ENCODE peak calls at places on chromosomes 5 and 9, in five cellular contexts. One of them, this sample, is unnamed.
A peak's percentile ranks its signal among the peaks of the same experiment; 100 is the strongest.

GRCh38 chr9:135372036-135372435 is 107.5 kb upstream of the PPP1R26 start:
- DNase-seq in left ventricle myocardium inferior: no peak
- DNase-seq in pancreas: no peak
- DNase-seq in AG10803: no peak
- DNase-seq in transverse colon: no peak
- DNase-seq in this sample: no peak

GRCh38 chr9:125747053-125747764 is at the start of gene PBX3:
- DNase-seq in transverse colon: peak; percentile 54
- DNase-seq in pancreas: peak; percentile 60
- DNase-seq in left ventricle myocardium inferior: peak; percentile 62
- DNase-seq in AG10803: peak; percentile 40
- DNase-seq in this sample: no peak

GRCh38 chr5:173866249-173867172 is 21.6 kb upstream of the CPEB4 start:
- DNase-seq in AG10803: no peak
- DNase-seq in transverse colon: no peak
- DNase-seq in left ventricle myocardium inferior: peak; percentile 28
- DNase-seq in pancreas: no peak
- DNase-seq in this sample: no peak

GRCh38 chr5:59178071-59178470 is 595.2 kb downstream of the RAB3C start:
- DNase-seq in left ventricle myocardium inferior: no peak
- DNase-seq in AG10803: no peak
- DNase-seq in pancreas: no peak
- DNase-seq in transverse colon: no peak
- DNase-seq in this sample: no peak

GRCh38 chr9:96327694-96328352 is 25.8 kb upstream of the HSD17B3 start:
- DNase-seq in AG10803: peak; percentile 51
- DNase-seq in transverse colon: peak; percentile 27
- DNase-seq in left ventricle myocardium inferior: no peak
- DNase-seq in pancreas: peak; percentile 53
- DNase-seq in this sample: peak; percentile 75

GRCh38 chr9:87766697-87767096 is 40.8 kb downstream of the CTSL start:
- DNase-seq in transverse colon: no peak
- DNase-seq in AG10803: no peak
- DNase-seq in left ventricle myocardium inferior: no peak
- DNase-seq in pancreas: no peak
- DNase-seq in this sample: no peak

GRCh38 chr9:129761901-129762359 is 9.1 kb upstream of the PTGES start:
- DNase-seq in left ventricle myocardium inferior: no peak
- DNase-seq in transverse colon: no peak
- DNase-seq in pancreas: no peak
- DNase-seq in AG10803: peak; percentile 92
- DNase-seq in this sample: peak; percentile 82

GRCh38 chr9:133701981-133702797 is 36.0 kb downstream of the SARDH start:
- DNase-seq in AG10803: no peak
- DNase-seq in transverse colon: peak; percentile 32
- DNase-seq in pancreas: no peak
- DNase-seq in left ventricle myocardium inferior: no peak
- DNase-seq in this sample: peak; percentile 59

GRCh38 chr5:151694035-151694485 is 7.3 kb upstream of the SPARC start:
- DNase-seq in left ventricle myocardium inferior: no peak
- DNase-seq in transverse colon: no peak
- DNase-seq in pancreas: no peak
- DNase-seq in AG10803: peak; percentile 50
- DNase-seq in this sample: peak; percentile 85

DNA sequence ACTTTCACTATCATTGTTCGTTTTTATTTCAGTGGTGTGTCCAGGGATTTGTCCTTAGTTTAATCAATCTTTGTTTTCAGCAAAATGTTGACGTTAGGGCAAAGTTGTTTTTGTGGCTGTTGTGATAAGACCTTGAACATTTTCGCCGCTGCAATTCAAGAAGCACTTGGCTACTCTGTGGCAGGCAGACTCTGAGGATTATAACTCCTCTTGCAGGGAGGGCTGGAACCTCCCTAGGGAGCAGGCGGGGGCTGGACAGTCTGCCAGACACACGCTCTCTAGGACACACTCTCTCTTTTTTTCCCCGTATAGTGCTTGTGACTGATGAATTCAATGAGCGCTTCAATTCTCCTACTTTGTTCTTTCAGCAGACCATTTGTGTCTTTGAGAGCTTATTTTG is 252.9 kb downstream of the FBXL7 start:
- DNase-seq in left ventricle myocardium inferior: peak; percentile 73
- DNase-seq in AG10803: peak; percentile 52
- DNase-seq in pancreas: no peak
- DNase-seq in transverse colon: no peak
- DNase-seq in this sample: peak; percentile 72
- H3K4me3 ChIP-seq in left ventricle myocardium inferior: peak overlapping the region; percentile 59
- H3K4me3 ChIP-seq in AG10803: peak overlapping the region; percentile 32
- H3K4me3 ChIP-seq in pancreas: no peak overlapping the region
- H3K4me3 ChIP-seq in transverse colon: no peak overlapping the region
- H3K4me3 ChIP-seq in this sample: peak overlapping the region; percentile 59

DNA sequence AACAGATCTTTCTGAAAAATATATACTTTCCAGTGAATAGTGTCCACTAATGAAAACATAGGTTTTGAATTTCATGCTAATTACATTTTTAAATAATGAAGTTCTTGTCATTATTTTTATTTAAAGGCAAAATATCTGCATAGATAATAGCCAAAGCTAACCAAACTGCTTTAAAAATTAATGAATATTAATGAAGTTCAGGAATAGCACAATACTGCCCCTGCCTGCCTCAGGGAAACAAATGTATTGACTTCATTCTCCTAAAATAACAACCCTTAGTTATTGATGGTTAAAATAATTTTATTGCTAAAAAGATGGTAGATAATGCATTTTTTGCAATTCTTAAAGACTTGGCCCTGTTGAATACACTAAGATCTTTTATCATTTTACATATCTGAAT is 103.6 kb upstream of the SSBP2 start:
- DNase-seq in pancreas: no peak
- DNase-seq in transverse colon: no peak
- DNase-seq in left ventricle myocardium inferior: no peak
- DNase-seq in AG10803: no peak
- DNase-seq in this sample: no peak
- TF ChIP-seq CTCF in pancreas: no peak
- TF ChIP-seq CTCF in transverse colon: peak; percentile 16
- TF ChIP-seq CTCF in left ventricle myocardium inferior: peak; percentile 37
- TF ChIP-seq CTCF in AG10803: peak; percentile 30
- TF ChIP-seq CTCF in this sample: peak; percentile 24

GRCh38 chr5:62773460-62773859 is 194.8 kb downstream of the LRRC70 start:
- DNase-seq in transverse colon: no peak
- DNase-seq in pancreas: no peak
- DNase-seq in left ventricle myocardium inferior: no peak
- DNase-seq in AG10803: no peak
- DNase-seq in this sample: no peak
- H3K4me3 ChIP-seq in transverse colon: no peak overlapping the region
- H3K4me3 ChIP-seq in pancreas: no peak overlapping the region
- H3K4me3 ChIP-seq in left ventricle myocardium inferior: no peak overlapping the region
- H3K4me3 ChIP-seq in AG10803: no peak overlapping the region
- H3K4me3 ChIP-seq in this sample: no peak overlapping the region

GRCh38 chr5:119333421-119333851 is 22.4 kb upstream of the TNFAIP8 start:
- DNase-seq in AG10803: no peak
- DNase-seq in left ventricle myocardium inferior: no peak
- DNase-seq in transverse colon: no peak
- DNase-seq in pancreas: no peak
- DNase-seq in this sample: no peak

GRCh38 chr5:119338326-119338957 is 17.4 kb upstream of the TNFAIP8 start:
- DNase-seq in transverse colon: no peak
- DNase-seq in AG10803: no peak
- DNase-seq in pancreas: no peak
- DNase-seq in left ventricle myocardium inferior: no peak
- DNase-seq in this sample: no peak

GRCh38 chr5:119336846-119337564 is 18.8 kb upstream of the TNFAIP8 start:
- DNase-seq in left ventricle myocardium inferior: no peak
- DNase-seq in pancreas: no peak
- DNase-seq in transverse colon: no peak
- DNase-seq in AG10803: no peak
- DNase-seq in this sample: no peak

GRCh38 chr5:119335261-119335677 is 20.6 kb upstream of the TNFAIP8 start:
- DNase-seq in left ventricle myocardium inferior: no peak
- DNase-seq in transverse colon: no peak
- DNase-seq in pancreas: no peak
- DNase-seq in AG10803: no peak
- DNase-seq in this sample: no peak

GRCh38 chr5:119336262-119336661 is 19.6 kb upstream of the TNFAIP8 start:
- DNase-seq in AG10803: no peak
- DNase-seq in pancreas: no peak
- DNase-seq in transverse colon: no peak
- DNase-seq in left ventricle myocardium inferior: no peak
- DNase-seq in this sample: no peak
- TF ChIP-seq CTCF in AG10803: no peak
- TF ChIP-seq CTCF in pancreas: no peak
- TF ChIP-seq CTCF in transverse colon: no peak
- TF ChIP-seq CTCF in left ventricle myocardium inferior: no peak
- TF ChIP-seq CTCF in this sample: no peak

GRCh38 chr5:1568201-1568979 is 44.6 kb upstream of the LPCAT1 start:
- DNase-seq in transverse colon: no peak
- DNase-seq in pancreas: no peak
- DNase-seq in left ventricle myocardium inferior: no peak
- DNase-seq in AG10803: peak; percentile 92
- DNase-seq in this sample: peak; percentile 97
- H3K4me3 ChIP-seq in transverse colon: no peak overlapping the region
- H3K4me3 ChIP-seq in pancreas: no peak overlapping the region
- H3K4me3 ChIP-seq in left ventricle myocardium inferior: no peak overlapping the region
- H3K4me3 ChIP-seq in AG10803: no peak overlapping the region
- H3K4me3 ChIP-seq in this sample: no peak overlapping the region